ENCODE peak calls at places on chromosomes 6 and 20, in ten cellular contexts. L, B, H, T, K, I, E, W, D and A are unnamed samples.

GRCh38 chr20:24782801-24783630 is 166.1 kb upstream of the CST7 start:
- DNase-seq in L (no peak), B (no peak), H (no peak), T (no peak), K (no peak), I (no peak), E (no peak), W (no peak), D (no peak), A (no peak)

GRCh38 chr6:133436652-133437051 is 195.5 kb downstream of the EYA4 start:
- DNase-seq in L (no peak), B (no peak), H (no peak), T (no peak), K (no peak), I (no peak), E (no peak), W (peak), D (no peak), A (no peak)

GRCh38 chr20:23515250-23515939 is 24.5 kb downstream of the CST8 start:
- DNase-seq in L (no peak), B (no peak), H (no peak), T (no peak), K (no peak), I (no peak), E (no peak), W (peak), D (no peak), A (no peak)

GRCh38 chr6:68689910-68690309 is 54.8 kb downstream of the ADGRB3 start:
- DNase-seq in L (no peak), B (no peak), H (no peak), T (peak), K (no peak), I (no peak), E (no peak), W (no peak), D (no peak), A (no peak)

GRCh38 chr6:144131248-144131709 is 19.0 kb upstream of the STX11 start:
- DNase-seq in L (no peak), B (no peak), H (no peak), T (no peak), K (no peak), I (peak), E (no peak), W (peak), D (peak), A (no peak)

GRCh38 chr6:23940466-23940865 is 185.5 kb upstream of the NRSN1 start:
- DNase-seq in L (no peak), B (no peak), H (no peak), T (no peak), K (no peak), I (no peak), E (no peak), W (no peak), D (no peak), A (no peak)

GRCh38 chr6:4565301-4566250 is 210.6 kb upstream of the CDYL start:
- DNase-seq in L (no peak), B (no peak), H (no peak), T (no peak), K (no peak), I (no peak), E (no peak), W (no peak), D (no peak), A (no peak)

GRCh38 chr20:438581-439469 is 23.5 kb downstream of the TBC1D20 start:
- DNase-seq in L (peak), B (no peak), H (peak), T (peak), K (peak), I (no peak), E (peak), W (no peak), D (no peak), A (peak)

GRCh38 chr20:41411458-41411857 is 44.8 kb upstream of the EMILIN3 start:
- DNase-seq in L (no peak), B (no peak), H (no peak), T (peak), K (peak), I (no peak), E (no peak), W (peak), D (peak), A (no peak)

GRCh38 chr6:22752522-22752921 is 183.2 kb downstream of the HDGFL1 start:
- DNase-seq in L (no peak), B (no peak), H (no peak), T (no peak), K (no peak), I (no peak), E (no peak), W (no peak), D (no peak), A (no peak)

GRCh38 chr6:110360671-110361070 is 2.5 kb upstream of the METTL24 start:
- DNase-seq in L (no peak), B (no peak), H (no peak), T (no peak), K (no peak), I (no peak), E (no peak), W (no peak), D (no peak), A (no peak)

GRCh38 chr6:53986721-53987526 is 124.3 kb upstream of the MLIP start:
- DNase-seq in L (no peak), B (peak), H (no peak), T (no peak), K (no peak), I (no peak), E (no peak), W (no peak), D (peak), A (no peak)

GRCh38 chr6:87139236-87139635 is 16.1 kb upstream of the ZNF292 start:
- DNase-seq in L (peak), B (peak), H (no peak), T (peak), K (peak), I (peak), E (peak), W (peak), D (peak), A (no peak)

GRCh38 chr6:36912583-36912982 is 26.8 kb downstream of the C6orf89 start:
- DNase-seq in L (peak), B (peak), H (no peak), T (no peak), K (no peak), I (no peak), E (peak), W (peak), D (peak), A (no peak)

GRCh38 chr6:166598441-166599138 is 12.1 kb upstream of the RAMACL start:
- DNase-seq in L (no peak), B (peak), H (peak), T (no peak), K (peak), I (no peak), E (no peak), W (peak), D (peak), A (no peak)

GRCh38 chr6:12415980-12416598 is 125.9 kb downstream of the EDN1 start:
- DNase-seq in L (no peak), B (no peak), H (no peak), T (no peak), K (no peak), I (no peak), E (no peak), W (no peak), D (no peak), A (no peak)

GRCh38 chr6:167847936-167848335 is 21.2 kb downstream of the AFDN start:
- DNase-seq in L (no peak), B (no peak), H (no peak), T (no peak), K (no peak), I (no peak), E (no peak), W (no peak), D (no peak), A (no peak)

GRCh38 chr6:34386316-34387137 is 5.9 kb downstream of the NUDT3 start:
- DNase-seq in L (no peak), B (no peak), H (no peak), T (no peak), K (no peak), I (no peak), E (no peak), W (peak), D (peak), A (no peak)

GRCh38 chr6:15504581-15505350 is 158.1 kb downstream of the DTNBP1 start:
- DNase-seq in L (no peak), B (peak), H (peak), T (no peak), K (peak), I (no peak), E (no peak), W (peak), D (peak), A (no peak)

GRCh38 chr20:41748051-41748450 is 129.9 kb upstream of the CHD6 start:
- DNase-seq in L (no peak), B (no peak), H (no peak), T (no peak), K (no peak), I (no peak), E (no peak), W (no peak), D (no peak), A (no peak)

GRCh38 chr20:24987244-24987643 is 5.3 kb downstream of the APMAP start:
- DNase-seq in L (no peak), B (no peak), H (no peak), T (no peak), K (no peak), I (no peak), E (no peak), W (peak), D (no peak), A (no peak)

GRCh38 chr6:11329841-11330765 is 97.6 kb upstream of the NEDD9 start:
- DNase-seq in L (no peak), B (no peak), H (no peak), T (peak), K (no peak), I (no peak), E (no peak), W (no peak), D (no peak), A (no peak)

GRCh38 chr6:163240556-163240955 is 174.0 kb upstream of the QKI start:
- DNase-seq in L (no peak), B (no peak), H (no peak), T (no peak), K (no peak), I (no peak), E (no peak), W (no peak), D (no peak), A (no peak)

GRCh38 chr6:82511546-82511945 is 147.9 kb downstream of the TPBG start:
- DNase-seq in L (no peak), B (no peak), H (no peak), T (no peak), K (no peak), I (no peak), E (no peak), W (peak), D (no peak), A (no peak)

GRCh38 chr20:46959821-46960220 is 65.2 kb downstream of the EYA2 start:
- DNase-seq in L (no peak), B (no peak), H (no peak), T (no peak), K (no peak), I (no peak), E (no peak), W (no peak), D (no peak), A (no peak)

GRCh38 chr20:12875510-12875909 is 133.3 kb upstream of the SPTLC3 start:
- DNase-seq in L (no peak), B (no peak), H (no peak), T (no peak), K (no peak), I (no peak), E (no peak), W (no peak), D (no peak), A (no peak)